ENCODE peak calls at places on chromosome 19, in ten cellular contexts. D is transverse colon, F is GM23338, K is endothelial cell of umbilical vein, Q is upper lobe of left lung, X is sigmoid colon, O is HepG2, Y is breast epithelium, P is H1, G is HCT116. C is an unnamed sample.
A peak's percentile ranks its signal among the peaks of the same experiment; 100 is the strongest.

GRCh38 chr19:7373862-7374261 is 25.1 kb downstream of the ARHGEF18 start:
- DNase-seq in K (no peak), O (peak; percentile 35), G (peak; percentile 62), P (no peak), X (no peak), Q (no peak), D (peak; percentile 40), Y (no peak), F (no peak), C (no peak)

GRCh38 chr19:14519860-14520407 is 1.7 kb upstream of the DNAJB1 start:
- DNase-seq in K (peak; percentile 75), Q (peak; percentile 48), F (no peak), O (peak; percentile 99), X (no peak), D (no peak), P (no peak), Y (no peak), G (peak; percentile 96), C (no peak)

GRCh38 chr19:35905178-35905727 is 2.8 kb downstream of the TYROBP start:
- DNase-seq in X (no peak), D (no peak), Y (no peak), K (no peak), F (no peak), P (no peak), Q (no peak), O (no peak), G (no peak), C (no peak)

GRCh38 chr19:58518261-58519086 is 1.1 kb downstream of the ZBTB45 start:
- DNase-seq in G (no peak), X (no peak), D (peak; percentile 44), P (no peak), Y (no peak), K (no peak), Q (no peak), O (no peak), F (no peak), C (no peak)

GRCh38 chr19:51742736-51743288 is 8.9 kb downstream of the FPR1 start:
- DNase-seq in Y (no peak), P (no peak), Q (no peak), D (no peak), X (no peak), F (no peak), K (no peak), O (no peak), G (no peak), C (no peak)

GRCh38 chr19:50437862-50438449 is 5.3 kb downstream of the MYBPC2 start:
- DNase-seq in F (no peak), D (no peak), Q (no peak), K (no peak), O (no peak), X (no peak), P (no peak), Y (no peak), G (no peak), C (no peak)

GRCh38 chr19:38425810-38426466 is at the start of gene RASGRP4:
- DNase-seq in P (peak; percentile 56), Y (no peak), Q (peak; percentile 49), X (no peak), K (no peak), O (no peak), G (no peak), D (peak; percentile 26), F (peak; percentile 75), C (no peak)

GRCh38 chr19:44592451-44592890 is 20.9 kb upstream of the IGSF23 start:
- DNase-seq in K (no peak), P (no peak), O (no peak), Y (no peak), G (no peak), X (no peak), Q (peak; percentile 39), F (no peak), D (no peak), C (no peak)

GRCh38 chr19:30791116-30791515 is 418.9 kb downstream of the ZNF536 start:
- DNase-seq in Q (no peak), K (no peak), G (no peak), P (peak; percentile 1), O (no peak), Y (no peak), X (no peak), F (no peak), D (no peak), C (no peak)

GRCh38 chr19:54158812-54159351 is 639 bp downstream of the LENG1 start:
- DNase-seq in G (no peak), X (no peak), Q (no peak), O (no peak), D (no peak), K (no peak), Y (no peak), P (no peak), F (no peak), C (no peak)

GRCh38 chr19:52188822-52189744 is 769 bp upstream of the PPP2R1A start:
- DNase-seq in D (no peak), Y (peak; percentile 98), G (no peak), Q (no peak), K (no peak), X (peak; percentile 93), F (peak; percentile 66), P (peak; percentile 92), O (no peak), C (no peak)

DNA sequence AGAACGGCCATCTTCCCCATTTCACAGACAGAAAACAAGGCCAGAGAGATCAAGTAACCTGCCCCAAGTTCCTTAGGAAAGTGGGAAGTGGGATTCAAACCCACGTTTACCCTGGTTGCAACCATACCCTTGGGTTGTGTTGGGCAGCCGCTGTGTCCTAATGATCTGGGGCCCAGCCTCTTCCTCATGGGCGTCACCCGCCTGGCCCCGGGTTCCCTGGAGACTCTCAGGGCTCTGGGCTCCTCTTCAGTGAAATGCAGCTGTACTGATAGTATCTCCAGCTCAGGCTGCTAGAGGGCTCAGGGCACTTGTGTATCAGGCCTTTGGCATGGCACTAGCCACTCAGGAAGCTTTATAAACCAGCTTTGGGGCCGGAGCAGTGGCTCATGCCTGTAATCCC is 9.8 kb downstream of the TMED1 start:
- DNase-seq in Y (no peak), G (no peak), O (no peak), F (no peak), X (no peak), P (no peak), D (no peak), K (no peak), Q (no peak), C (no peak)
- TF ChIP-seq POLR2AphosphoS5 in Y (no peak), G (no peak), O (no peak), F (no peak), X (no peak), P (no peak), D (no peak), K (no peak), Q (no peak), C (no peak)

GRCh38 chr19:13209797-13210775 is 59.9 kb downstream of the IER2 start:
- DNase-seq in G (no peak), F (no peak), Y (no peak), K (no peak), P (no peak), D (no peak), X (no peak), Q (no peak), O (no peak), C (no peak)
- H3K27ac ChIP-seq in G (no peak overlapping the region), F (no peak overlapping the region), Y (no peak overlapping the region), K (no peak overlapping the region), P (no peak overlapping the region), D (no peak overlapping the region), X (no peak overlapping the region), Q (no peak overlapping the region), O (no peak overlapping the region), C (no peak overlapping the region)

DNA sequence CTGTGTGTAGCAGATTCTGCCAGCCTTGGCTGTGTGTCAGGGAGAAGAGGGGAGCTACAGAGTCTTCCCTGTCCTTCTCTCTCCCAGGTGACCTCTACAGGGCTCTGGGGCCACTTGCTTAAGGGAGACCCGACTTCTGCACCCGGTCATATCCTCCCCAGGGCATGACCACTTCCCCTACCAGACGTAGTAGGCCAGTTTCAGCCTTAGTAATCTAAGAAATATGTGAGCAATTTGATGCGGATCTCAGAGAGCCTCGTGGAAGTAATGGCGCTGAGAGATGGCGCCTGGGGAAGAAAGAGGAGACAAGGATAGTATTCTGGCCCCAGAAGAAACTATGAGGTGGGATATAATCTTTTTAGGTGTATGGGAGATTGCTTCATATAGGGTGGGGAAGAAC is 41.9 kb downstream of the NFIX start:
- DNase-seq in G (no peak), Y (no peak), F (no peak), Q (no peak), P (no peak), D (no peak), K (peak; percentile 72), X (no peak), O (no peak), C (no peak)
- TF ChIP-seq POLR2AphosphoS5 in G (no peak), Y (no peak), F (no peak), Q (no peak), P (no peak), D (peak; percentile 16), K (peak; percentile 56), X (no peak), O (no peak), C (no peak)

GRCh38 chr19:33905473-33905936 is 108.8 kb downstream of the KCTD15 start:
- DNase-seq in Q (no peak), G (no peak), X (no peak), D (peak; percentile 14), F (peak; percentile 68), Y (no peak), K (peak; percentile 51), O (no peak), P (no peak), C (no peak)
- H3K27ac ChIP-seq in Q (peak overlapping the region; percentile 84), G (peak overlapping the region; percentile 43), X (peak overlapping the region; percentile 70), D (peak overlapping the region; percentile 77), F (peak overlapping the region; percentile 83), Y (peak overlapping the region; percentile 93), K (peak overlapping the region; percentile 83), O (no peak overlapping the region), P (no peak overlapping the region), C (no peak overlapping the region)

GRCh38 chr19:40662925-40663711 is 27.3 kb downstream of the NUMBL start:
- DNase-seq in D (peak; percentile 94), P (peak; percentile 98), X (peak; percentile 96), O (peak; percentile 63), F (peak; percentile 94), G (peak; percentile 69), K (peak; percentile 82), Y (peak; percentile 88), Q (peak; percentile 91), C (no peak)
- TF ChIP-seq POLR2AphosphoS5 in D (peak; percentile 67), P (peak; percentile 63), X (peak; percentile 59), O (no peak), F (peak; percentile 53), G (no peak), K (no peak), Y (peak; percentile 81), Q (peak; percentile 44), C (peak; percentile 60)

C was measured in SK-N-MC.